ENCODE peak calls at places on chromosomes 16 and 17, in eight cellular contexts. P is Peyer's patch; Q is upper lobe of right lung; M is activated T-helper 1 cell treated with anti-CD3 and anti-CD28 coated beads, Interleukin-2, amount 50 U/mL, for 16 hours; V is kidney glomerular epithelial cell; W is GM04504; K is nucleus accumbens; G is cardiac muscle cell. J is an unnamed sample.

GRCh38 chr17:34485999-34486398 is 93.4 kb upstream of the TMEM132E start:
- DNase-seq in K (no peak), Q (no peak), M (no peak), P (no peak), V (no peak), W (no peak), G (no peak), J (no peak)

GRCh38 chr16:2163211-2163881 is 7.8 kb downstream of the TRAF7 start:
- DNase-seq in P (peak), K (no peak), G (no peak), W (no peak), M (no peak), Q (no peak), V (no peak), J (no peak)

GRCh38 chr16:9183682-9184353 is 92.4 kb downstream of the HAPSTR1 start:
- DNase-seq in W (no peak), P (no peak), K (no peak), V (no peak), M (no peak), Q (no peak), G (no peak), J (no peak)

GRCh38 chr16:79191933-79192332 is 408.6 kb downstream of the MAF start:
- DNase-seq in K (no peak), G (peak), M (no peak), W (no peak), P (no peak), V (peak), Q (no peak), J (no peak)

GRCh38 chr17:36593651-36594316 is 2.1 kb downstream of the DHRS11 start:
- DNase-seq in G (no peak), P (peak), K (no peak), M (no peak), W (no peak), Q (peak), V (no peak), J (no peak)

GRCh38 chr17:2893422-2893914 is 97.2 kb downstream of the RAP1GAP2 start:
- DNase-seq in K (no peak), P (peak), Q (no peak), V (no peak), G (no peak), W (no peak), M (no peak), J (no peak)

GRCh38 chr16:8893976-8894690 is 12.0 kb downstream of the LITAFD start:
- DNase-seq in K (no peak), Q (peak), P (no peak), V (no peak), M (no peak), W (no peak), G (no peak), J (no peak)

GRCh38 chr17:36209575-36209974 is 1.3 kb upstream of the CCL4L2 start:
- DNase-seq in G (no peak), P (no peak), V (no peak), M (no peak), Q (no peak), K (no peak), W (no peak), J (no peak)

GRCh38 chr17:55845385-55845784 is 94.5 kb downstream of the PCTP start:
- DNase-seq in M (no peak), G (peak), V (no peak), W (peak), Q (peak), K (no peak), P (peak), J (peak)

GRCh38 chr16:69321080-69321479 is 9.3 kb downstream of the PDF start:
- DNase-seq in Q (no peak), V (no peak), P (peak), W (no peak), G (no peak), K (no peak), M (no peak), J (no peak)

GRCh38 chr17:80132906-80133625 is 13.9 kb downstream of the EIF4A3 start:
- DNase-seq in V (no peak), M (no peak), K (no peak), W (no peak), G (no peak), P (no peak), Q (no peak), J (no peak)

GRCh38 chr16:69435977-69436729 is 11.7 kb downstream of the CYB5B start:
- DNase-seq in G (no peak), M (no peak), W (no peak), P (no peak), V (no peak), Q (no peak), K (no peak), J (no peak)

GRCh38 chr16:56450901-56451752 is at the start of the genes NUDT21 and OGFOD1:
- DNase-seq in V (peak), W (peak), P (peak), G (peak), M (peak), K (peak), Q (peak), J (peak)

GRCh38 chr17:77774182-77774581 is 184.3 kb upstream of the TNRC6C start:
- DNase-seq in M (no peak), K (no peak), G (no peak), V (no peak), W (no peak), Q (no peak), P (no peak), J (no peak)

GRCh38 chr16:64470916-64471315 is 650.9 kb downstream of the CDH11 start:
- DNase-seq in G (no peak), Q (no peak), W (no peak), V (no peak), K (no peak), P (no peak), M (no peak), J (no peak)

GRCh38 chr17:58344791-58345157 is 7.2 kb downstream of the SUPT4H1 start:
- DNase-seq in Q (peak), P (peak), K (no peak), G (no peak), V (no peak), M (peak), W (no peak), J (no peak)

GRCh38 chr17:57604771-57605733 is 140.0 kb downstream of the CCDC182 start:
- DNase-seq in K (no peak), V (peak), W (peak), P (peak), G (peak), Q (peak), M (no peak), J (no peak)

GRCh38 chr16:27417047-27417671 is 15.2 kb downstream of the IL21R start:
- DNase-seq in G (no peak), M (no peak), Q (peak), V (no peak), W (no peak), P (no peak), K (no peak), J (no peak)

GRCh38 chr17:77140878-77141767 is at the start of gene SEC14L1:
- DNase-seq in G (peak), W (no peak), M (no peak), P (peak), V (no peak), Q (peak), K (no peak), J (no peak)

GRCh38 chr17:72715906-72716572 is 376.4 kb downstream of the SLC39A11 start:
- DNase-seq in G (peak), Q (no peak), K (no peak), V (peak), P (no peak), M (no peak), W (peak), J (no peak)

GRCh38 chr17:9110501-9110900 is 89.2 kb downstream of the NTN1 start:
- DNase-seq in K (no peak), G (no peak), V (no peak), Q (no peak), P (no peak), W (no peak), M (no peak), J (no peak)

GRCh38 chr16:49278944-49279725 is 2.5 kb downstream of the CBLN1 start:
- DNase-seq in Q (no peak), G (no peak), P (no peak), W (no peak), M (no peak), K (no peak), V (no peak), J (no peak)

GRCh38 chr17:59634632-59635561 is 15.2 kb downstream of the CLTC start:
- DNase-seq in M (no peak), P (no peak), G (no peak), Q (no peak), W (no peak), V (no peak), K (no peak), J (no peak)

GRCh38 chr17:7022791-7023571 is at the start of gene BCL6B:
- DNase-seq in K (no peak), G (no peak), P (no peak), M (no peak), V (no peak), W (no peak), Q (peak), J (no peak)

GRCh38 chr16:23823475-23824407 is 12.0 kb upstream of the PRKCB start:
- DNase-seq in G (no peak), K (no peak), V (peak), M (no peak), P (no peak), W (no peak), Q (no peak), J (no peak)

GRCh38 chr17:56995776-56996175 is 17.8 kb downstream of the SCPEP1 start:
- DNase-seq in V (no peak), W (no peak), K (no peak), Q (no peak), M (no peak), G (peak), P (no peak), J (no peak)

GRCh38 chr17:30363715-30364202 is 15.0 kb upstream of the CPD start:
- DNase-seq in V (peak), W (peak), M (peak), G (peak), Q (peak), K (no peak), P (peak), J (no peak)

GRCh38 chr17:4342535-4342934 is 23.9 kb downstream of the UBE2G1 start:
- DNase-seq in G (no peak), V (no peak), K (no peak), P (no peak), Q (no peak), M (no peak), W (no peak), J (no peak)

GRCh38 chr16:85995591-85996461 is 96.9 kb downstream of the IRF8 start:
- DNase-seq in K (no peak), M (no peak), W (no peak), V (no peak), Q (no peak), G (no peak), P (peak), J (no peak)

GRCh38 chr17:58219789-58220183 is 731 bp upstream of the MKS1 start:
- DNase-seq in W (no peak), Q (no peak), V (no peak), P (no peak), M (no peak), G (no peak), K (no peak), J (no peak)

GRCh38 chr16:12902511-12903324 is 1.3 kb downstream of the SHISA9 start:
- DNase-seq in Q (no peak), W (no peak), G (no peak), M (no peak), P (no peak), K (no peak), V (no peak), J (no peak)

GRCh38 chr17:66540131-66540781 is 237.8 kb downstream of the PRKCA start:
- DNase-seq in Q (no peak), V (peak), K (peak), W (no peak), G (peak), M (no peak), P (no peak), J (no peak)

GRCh38 chr16:86889974-86890373 is 311.6 kb downstream of the FOXL1 start:
- DNase-seq in P (no peak), G (no peak), Q (no peak), K (no peak), W (no peak), V (no peak), M (no peak), J (no peak)

GRCh38 chr17:10683853-10684252 is 13.5 kb downstream of the SCO1 start:
- DNase-seq in M (no peak), Q (no peak), W (no peak), P (no peak), V (peak), K (no peak), G (peak), J (no peak)

GRCh38 chr16:72066747-72067146 is 3.7 kb downstream of the HPR start:
- DNase-seq in V (peak), M (no peak), Q (no peak), G (peak), K (no peak), W (peak), P (no peak), J (peak)

GRCh38 chr16:19169081-19169639 is 1.1 kb downstream of the SYT17 start:
- DNase-seq in K (no peak), V (no peak), M (no peak), G (no peak), W (no peak), Q (no peak), P (no peak), J (no peak)

GRCh38 chr17:29504711-29505110 is 62.1 kb downstream of the ABHD15 start:
- DNase-seq in G (peak), V (no peak), W (no peak), M (no peak), P (no peak), Q (no peak), K (no peak), J (no peak)

GRCh38 chr16:66961065-66961744 is at the start of gene CES3:
- DNase-seq in Q (peak), M (peak), P (peak), K (no peak), V (peak), W (peak), G (peak), J (peak)